ENCODE peak calls at places on chromosomes 11 and 22, in eight cellular contexts. N is right atrium auricular region, E is AG10803, C is SK-N-SH, J is Panc1, P is psoas muscle, U is AG09309, D is fibroblast of mammary gland. I is an unnamed sample.

GRCh38 chr11:117385906-117386305 is 58.3 kb downstream of the CEP164 start:
- DNase-seq in N (no peak), D (no peak), J (no peak), P (no peak), E (no peak), C (no peak), U (no peak), I (no peak)

GRCh38 chr11:114257621-114258558 is 38.3 kb upstream of the NNMT start:
- DNase-seq in C (peak), J (no peak), U (no peak), E (no peak), P (peak), D (peak), N (peak), I (no peak)

GRCh38 chr11:123429336-123429735 is 733 bp upstream of the GRAMD1B start:
- DNase-seq in U (peak), N (no peak), D (peak), E (peak), C (no peak), P (no peak), J (no peak), I (no peak)

GRCh38 chr11:29432719-29433325 is 584.0 kb downstream of the KCNA4 start:
- DNase-seq in J (no peak), E (peak), N (no peak), P (no peak), C (peak), D (peak), U (no peak), I (peak)

GRCh38 chr11:122812612-122813011 is 25.7 kb upstream of the CRTAM start:
- DNase-seq in E (no peak), C (no peak), U (no peak), D (no peak), J (no peak), P (no peak), N (no peak), I (no peak)

GRCh38 chr11:49424136-49424535 is 215.7 kb upstream of the FOLH1 start:
- DNase-seq in D (no peak), N (no peak), C (no peak), U (no peak), P (no peak), J (no peak), E (no peak), I (no peak)

GRCh38 chr11:37496196-37496595 is 898.2 kb upstream of the RAG2 start:
- DNase-seq in U (no peak), N (no peak), E (no peak), J (no peak), D (peak), C (no peak), P (no peak), I (no peak)

GRCh38 chr11:93585758-93586157 is 42.6 kb upstream of the SMCO4 start:
- DNase-seq in U (peak), N (no peak), D (peak), P (peak), J (no peak), E (peak), C (no peak), I (no peak)

GRCh38 chr22:38523479-38523878 is 17.4 kb upstream of the DDX17 start:
- DNase-seq in D (no peak), J (no peak), E (no peak), U (no peak), P (no peak), C (no peak), N (no peak), I (no peak)

GRCh38 chr22:38347181-38347943 is 30.1 kb upstream of the CSNK1E start:
- DNase-seq in U (no peak), C (no peak), D (no peak), E (no peak), N (peak), J (no peak), P (no peak), I (no peak)

GRCh38 chr22:20412474-20413216 is 18.7 kb downstream of the ZNF74 start:
- DNase-seq in C (no peak), J (no peak), N (no peak), D (no peak), E (no peak), P (no peak), U (no peak), I (no peak)

GRCh38 chr11:63554901-63555218 is 8.3 kb downstream of the PLAAT2 start:
- DNase-seq in E (no peak), P (no peak), U (no peak), N (peak), C (no peak), D (no peak), J (no peak), I (no peak)

GRCh38 chr11:116691779-116692178 is 81.0 kb downstream of the BUD13 start:
- DNase-seq in U (no peak), J (peak), N (peak), C (peak), P (peak), D (peak), E (peak), I (peak)

GRCh38 chr22:25012743-25013142 is 60.2 kb downstream of the KIAA1671 start:
- DNase-seq in C (no peak), E (no peak), U (no peak), N (no peak), D (no peak), P (no peak), J (no peak), I (no peak)

GRCh38 chr11:1238767-1239595 is 16.1 kb downstream of the MUC5B start:
- DNase-seq in D (no peak), E (no peak), N (no peak), P (no peak), J (no peak), C (no peak), U (no peak), I (no peak)

GRCh38 chr11:32586576-32587190 is 3.1 kb downstream of the EIF3M start:
- DNase-seq in D (peak), U (no peak), J (no peak), C (peak), E (no peak), N (no peak), P (no peak), I (no peak)

GRCh38 chr11:18105802-18106574 is at the start of gene SAAL1:
- DNase-seq in J (peak), U (peak), N (peak), C (peak), D (peak), E (peak), P (peak), I (peak)

GRCh38 chr11:128828350-128828749 is 38.7 kb downstream of the KCNJ1 start:
- DNase-seq in N (no peak), U (no peak), J (no peak), P (no peak), E (no peak), C (no peak), D (peak), I (no peak)

GRCh38 chr22:41687901-41688364 is 734 bp downstream of the SNU13 start:
- DNase-seq in N (no peak), C (peak), D (peak), J (no peak), P (no peak), E (peak), U (no peak), I (no peak)

GRCh38 chr11:57772562-57772961 is 11.0 kb downstream of the CTNND1 start:
- DNase-seq in C (no peak), D (no peak), P (no peak), N (no peak), E (no peak), U (no peak), J (no peak), I (no peak)

GRCh38 chr22:37498289-37498909 is 12.2 kb upstream of the MFNG start:
- DNase-seq in D (no peak), C (peak), N (no peak), U (no peak), P (no peak), E (no peak), J (no peak), I (peak)

GRCh38 chr11:130209128-130209932 is 49.7 kb downstream of the ST14 start:
- DNase-seq in E (no peak), P (no peak), J (no peak), D (no peak), C (peak), N (peak), U (no peak), I (no peak)

GRCh38 chr22:41482319-41482935 is 13.5 kb downstream of the ACO2 start:
- DNase-seq in J (no peak), D (peak), U (peak), C (no peak), E (peak), P (no peak), N (no peak), I (peak)

GRCh38 chr11:129828301-129828836 is 12.7 kb downstream of the TMEM45B start:
- DNase-seq in C (no peak), J (no peak), D (no peak), P (no peak), E (no peak), U (no peak), N (no peak), I (no peak)

GRCh38 chr11:102430158-102430836 is 22.3 kb downstream of the TMEM123 start:
- DNase-seq in C (no peak), U (no peak), E (peak), J (no peak), N (no peak), P (no peak), D (peak), I (peak)

GRCh38 chr11:109138200-109138599 is 283.8 kb upstream of the C11orf87 start:
- DNase-seq in E (peak), N (no peak), C (no peak), P (no peak), U (no peak), J (no peak), D (peak), I (no peak)

GRCh38 chr11:79174045-79175008 is 266.5 kb downstream of the TENM4 start:
- DNase-seq in P (no peak), N (no peak), J (no peak), C (no peak), U (no peak), E (peak), D (peak), I (no peak)

GRCh38 chr11:130215531-130216220 is 56.1 kb downstream of the ST14 start:
- DNase-seq in U (no peak), P (no peak), E (no peak), D (no peak), N (peak), C (no peak), J (no peak), I (no peak)

GRCh38 chr11:123977731-123978347 is at the start of gene OR10S1:
- DNase-seq in E (peak), J (no peak), D (peak), P (no peak), N (no peak), C (no peak), U (no peak), I (no peak)

GRCh38 chr11:29019960-29020683 is 911.9 kb downstream of the METTL15 start:
- DNase-seq in P (no peak), E (peak), J (no peak), U (no peak), N (no peak), C (no peak), D (peak), I (no peak)

GRCh38 chr11:64438986-64439771 is 80.2 kb downstream of the RPS6KA4 start:
- DNase-seq in P (no peak), D (no peak), E (no peak), U (no peak), J (no peak), C (no peak), N (no peak), I (no peak)

GRCh38 chr11:27254744-27255446 is 108.1 kb downstream of the CCDC34 start:
- DNase-seq in U (peak), J (no peak), D (peak), P (no peak), N (no peak), C (no peak), E (peak), I (no peak)

GRCh38 chr22:28977050-28977449 is 84.6 kb downstream of the C22orf31 start:
- DNase-seq in N (no peak), U (no peak), D (no peak), J (no peak), P (no peak), E (no peak), C (no peak), I (no peak)

GRCh38 chr11:13335319-13335718 is 57.7 kb downstream of the BMAL1 start:
- DNase-seq in D (peak), J (no peak), C (peak), P (peak), U (peak), E (peak), N (peak), I (peak)

GRCh38 chr11:16252373-16252772 is 104.0 kb downstream of the SOX6 start:
- DNase-seq in E (peak), N (no peak), P (no peak), U (no peak), J (no peak), D (no peak), C (peak), I (no peak)
- TF ChIP-seq CTCF in E (peak), N (peak), P (no peak), U (no peak), J (peak), D (no peak), C (peak), I (no peak)

DNA sequence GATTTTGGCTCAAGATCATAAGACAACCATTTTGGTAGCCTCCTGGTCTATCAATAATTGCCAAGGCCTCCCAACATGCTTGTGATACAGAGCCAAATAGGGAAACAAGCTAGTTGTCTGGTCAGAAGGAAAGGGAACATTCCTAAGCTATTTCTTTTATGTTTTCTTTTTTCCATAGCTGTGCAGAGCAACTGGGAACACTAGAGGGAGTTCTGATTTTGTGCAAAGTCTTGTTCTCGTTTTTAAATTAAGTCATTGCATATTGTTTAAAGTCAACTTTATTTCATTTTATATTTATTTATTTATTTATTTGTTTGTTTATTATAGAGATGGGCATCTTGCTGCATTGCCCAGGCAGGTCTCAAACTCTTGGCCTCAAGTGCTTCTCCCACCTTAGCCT is 416.8 kb upstream of the CHORDC1 start:
- DNase-seq in J (no peak), N (no peak), D (no peak), P (no peak), E (no peak), C (no peak), U (no peak), I (no peak)
- TF ChIP-seq CTCF in J (peak), N (no peak), D (peak), P (no peak), E (no peak), C (peak), U (no peak), I (no peak)

GRCh38 chr11:61794579-61794978 is 1.9 kb downstream of the FEN1 start:
- DNase-seq in N (no peak), U (no peak), P (no peak), J (no peak), C (no peak), D (peak), E (no peak), I (no peak)

GRCh38 chr11:61793829-61794204 is 1.1 kb downstream of the FEN1 start:
- DNase-seq in U (no peak), E (no peak), J (no peak), C (no peak), D (no peak), P (no peak), N (no peak), I (no peak)

GRCh38 chr11:61792310-61793083 is at the start of the genes FEN1 and TMEM258:
- DNase-seq in P (peak), D (peak), J (peak), E (peak), C (peak), N (peak), U (peak), I (peak)

GRCh38 chr11:61793084-61793828 is 545 bp downstream of the FEN1 start:
- DNase-seq in J (no peak), N (no peak), U (no peak), C (peak), D (peak), P (no peak), E (no peak), I (no peak)

GRCh38 chr11:61791737-61792309 is 576 bp downstream of the TMEM258 start:
- DNase-seq in J (no peak), E (peak), C (peak), N (peak), U (peak), P (peak), D (peak), I (no peak)
- TF ChIP-seq CTCF in J (no peak), E (peak), C (no peak), N (peak), U (no peak), P (no peak), D (no peak), I (peak)

GRCh38 chr11:15780837-15781236 is 575.5 kb downstream of the SOX6 start:
- DNase-seq in D (no peak), E (no peak), P (no peak), N (no peak), C (no peak), J (no peak), U (no peak), I (no peak)
- TF ChIP-seq CTCF in D (no peak), E (no peak), P (no peak), N (no peak), C (no peak), J (no peak), U (no peak), I (no peak)

DNA sequence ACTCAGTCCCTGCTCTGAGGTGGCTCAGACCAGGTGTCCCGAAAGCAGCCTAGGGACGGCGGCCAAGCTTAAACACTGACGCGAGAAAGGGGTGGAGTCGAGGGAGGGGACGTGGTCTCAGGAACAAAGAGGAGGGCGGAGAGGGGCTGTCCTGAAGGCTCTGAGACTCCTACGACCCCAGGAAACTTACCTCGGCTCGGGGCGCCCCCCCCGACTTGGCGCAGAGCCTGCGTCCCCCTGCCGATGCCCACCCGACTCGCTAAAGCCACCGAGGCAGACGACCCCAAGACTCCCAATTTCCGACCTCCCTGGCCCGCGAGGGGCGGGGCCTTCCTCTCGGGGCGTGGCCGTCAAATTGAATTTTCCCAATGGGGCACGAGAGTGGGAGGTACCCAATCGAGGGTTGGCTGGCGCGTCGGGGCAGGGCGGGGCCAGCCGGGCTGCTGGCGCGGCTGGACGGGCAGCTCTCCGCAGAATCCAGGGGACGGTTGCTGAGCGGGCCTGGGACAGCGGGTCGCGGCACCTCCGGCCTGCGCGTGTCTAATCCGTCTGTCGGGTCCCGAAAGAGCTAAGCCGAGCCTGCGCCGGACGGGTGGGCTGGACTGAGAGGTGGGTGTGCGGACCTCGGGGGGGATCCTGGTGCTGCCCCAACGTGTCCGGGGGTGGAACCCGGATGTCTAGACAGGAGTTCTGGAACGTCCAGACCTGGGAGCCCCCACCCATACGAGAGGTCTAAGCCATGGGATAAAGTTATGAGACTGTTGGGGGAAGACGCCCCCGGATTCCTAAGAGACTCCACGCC is at the start of gene SMTN:
- DNase-seq in E (peak), C (peak), N (peak), P (peak), D (peak), U (peak), J (no peak), I (peak)
- TF ChIP-seq CTCF in E (no peak), C (peak), N (no peak), P (no peak), D (no peak), U (no peak), J (no peak), I (no peak)